ENCODE peak calls at places on chromosome 4, in nine cellular contexts. O is mammary epithelial cell, U is caudate nucleus, E is heart left ventricle, J is AG04450, C is uterus, K is neuronal stem cell, L is PC-3, I is brain microvascular endothelial cell. M is an unnamed sample.

GRCh38 chr4:3851211-3851610 is 85.0 kb downstream of the ADRA2C start:
- DNase-seq in K (no peak), L (no peak), E (no peak), J (no peak), C (no peak), U (no peak), O (peak), I (no peak), M (peak)

GRCh38 chr4:8205241-8205707 is 6.2 kb downstream of the SH3TC1 start:
- DNase-seq in C (no peak), E (no peak), L (no peak), K (no peak), I (no peak), J (no peak), U (no peak), O (peak), M (no peak)

GRCh38 chr4:99062120-99062519 is 26.5 kb downstream of the ADH5 start:
- DNase-seq in E (no peak), O (no peak), L (no peak), C (no peak), K (no peak), U (no peak), J (no peak), I (no peak), M (no peak)

GRCh38 chr4:77994194-77994721 is 62.9 kb upstream of the FRAS1 start:
- DNase-seq in O (peak), K (peak), J (peak), U (no peak), E (no peak), C (no peak), I (peak), L (peak), M (peak)

GRCh38 chr4:52548818-52549570 is 110.1 kb downstream of the USP46 start:
- DNase-seq in K (no peak), C (no peak), J (no peak), I (no peak), E (no peak), O (peak), L (no peak), U (no peak), M (no peak)

GRCh38 chr4:106366026-106366425 is 2.6 kb downstream of the GIMD1 start:
- DNase-seq in U (no peak), K (no peak), O (no peak), C (no peak), I (peak), L (peak), J (no peak), E (no peak), M (no peak)

GRCh38 chr4:2817701-2818350 is 24.9 kb downstream of the SH3BP2 start:
- DNase-seq in U (no peak), I (no peak), K (no peak), C (no peak), J (no peak), L (peak), E (peak), O (peak), M (peak)

GRCh38 chr4:152618971-152619370 is 60.8 kb downstream of the TMEM154 start:
- DNase-seq in E (no peak), U (no peak), L (peak), O (peak), K (no peak), C (no peak), I (no peak), J (no peak), M (peak)

GRCh38 chr4:52823478-52824092 is 38.5 kb upstream of the RASL11B start:
- DNase-seq in O (peak), I (no peak), L (peak), U (no peak), K (no peak), E (no peak), J (no peak), C (no peak), M (peak)

GRCh38 chr4:6719611-6720179 is 3.7 kb downstream of the BLOC1S4 start:
- DNase-seq in C (no peak), E (no peak), I (no peak), K (no peak), O (no peak), U (no peak), J (no peak), L (no peak), M (no peak)

GRCh38 chr4:170940043-170940724 is 850.4 kb upstream of the AADAT start:
- DNase-seq in I (no peak), O (no peak), C (no peak), K (no peak), L (no peak), J (no peak), U (no peak), E (no peak), M (no peak)

GRCh38 chr4:180664766-180665368 is 1578.3 kb upstream of the TENM3 start:
- DNase-seq in O (peak), U (peak), K (peak), E (peak), C (peak), L (peak), I (peak), J (peak), M (peak)

GRCh38 chr4:123248260-123248659 is 148.3 kb upstream of the SPRY1 start:
- DNase-seq in E (no peak), L (no peak), I (no peak), U (no peak), O (no peak), K (no peak), J (no peak), C (no peak), M (no peak)

GRCh38 chr4:7758444-7758815 is 181.2 kb downstream of the AFAP1 start:
- DNase-seq in K (no peak), I (no peak), J (no peak), U (no peak), E (no peak), C (no peak), O (no peak), L (no peak), M (no peak)

GRCh38 chr4:8866421-8866820 is 5.2 kb downstream of the HMX1 start:
- DNase-seq in U (no peak), O (no peak), J (no peak), I (no peak), L (no peak), E (no peak), K (no peak), C (no peak), M (no peak)

GRCh38 chr4:124061413-124061812 is 651.1 kb downstream of the ANKRD50 start:
- DNase-seq in E (no peak), U (no peak), K (no peak), O (peak), C (no peak), J (no peak), L (peak), I (no peak), M (no peak)

GRCh38 chr4:98631506-98631905 is 26.9 kb downstream of the TSPAN5 start:
- DNase-seq in U (no peak), K (no peak), O (no peak), C (no peak), E (no peak), J (no peak), I (no peak), L (no peak), M (no peak)

GRCh38 chr4:42172391-42172790 is 19.9 kb upstream of the BEND4 start:
- DNase-seq in C (no peak), K (no peak), L (no peak), I (no peak), O (no peak), J (no peak), U (no peak), E (no peak), M (no peak)

GRCh38 chr4:14744346-14744745 is 257.9 kb upstream of the CPEB2 start:
- DNase-seq in K (no peak), C (no peak), J (no peak), O (no peak), I (no peak), L (no peak), U (no peak), E (no peak), M (no peak)

GRCh38 chr4:33850503-33850902 is 2393.8 kb downstream of the ARAP2 start:
- DNase-seq in I (no peak), C (no peak), E (no peak), K (no peak), J (no peak), U (no peak), L (no peak), O (peak), M (no peak)

GRCh38 chr4:64251779-64252178 is 157.5 kb downstream of the TECRL start:
- DNase-seq in L (no peak), U (no peak), E (no peak), J (no peak), K (no peak), C (no peak), O (no peak), I (no peak), M (no peak)

GRCh38 chr4:139665690-139666529 is at the start of gene MGST2:
- DNase-seq in K (peak), E (peak), I (peak), L (peak), O (peak), J (no peak), C (peak), U (no peak), M (peak)

GRCh38 chr4:11505225-11505971 is 76.7 kb upstream of the HS3ST1 start:
- DNase-seq in U (no peak), L (peak), I (no peak), J (no peak), E (no peak), O (peak), K (no peak), C (no peak), M (peak)

GRCh38 chr4:48746608-48747374 is 33.3 kb downstream of the FRYL start:
- DNase-seq in E (no peak), O (peak), J (no peak), L (no peak), I (no peak), C (no peak), U (no peak), K (no peak), M (peak)

GRCh38 chr4:144611850-144612249 is 34.1 kb upstream of the HHIP start:
- DNase-seq in C (no peak), I (no peak), K (no peak), U (no peak), J (no peak), L (peak), O (peak), E (no peak), M (peak)

DNA sequence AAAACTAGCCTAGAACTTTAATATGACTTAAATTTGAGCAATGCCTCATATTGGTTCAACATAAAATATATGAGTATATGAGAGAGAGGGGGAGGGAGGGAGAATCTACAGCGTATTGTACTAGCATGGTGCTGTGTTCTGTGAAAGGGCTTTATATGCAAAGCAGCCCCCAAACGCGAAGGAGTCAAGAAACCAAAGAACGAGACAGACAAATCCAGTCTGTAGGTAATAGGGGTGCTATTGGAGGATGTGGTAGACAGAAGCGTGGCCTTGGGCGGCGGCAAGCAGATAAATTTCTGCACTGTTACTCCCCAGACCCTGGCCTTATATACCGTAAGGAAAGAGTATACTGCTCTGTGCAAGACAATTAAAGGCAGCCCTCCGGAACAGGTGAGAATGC is 846 bp upstream of the ANXA5 start:
- DNase-seq in L (no peak), E (no peak), K (no peak), C (no peak), U (no peak), O (no peak), J (no peak), I (no peak), M (no peak)
- H3K27ac ChIP-seq in L (peak), E (peak), K (no peak), C (peak), U (no peak), O (peak), J (no peak), I (no peak), M (peak)

GRCh38 chr4:184265566-184266351 is 48.1 kb upstream of the ENPP6 start:
- DNase-seq in J (no peak), L (peak), O (peak), E (no peak), K (no peak), U (no peak), I (peak), C (no peak), M (peak)
- H3K27ac ChIP-seq in J (no peak), L (peak), O (no peak), E (no peak), K (no peak), U (peak), I (peak), C (no peak), M (no peak)

GRCh38 chr4:21692211-21692610 is 256.4 kb downstream of the KCNIP4 start:
- DNase-seq in I (no peak), L (no peak), C (no peak), E (no peak), U (no peak), J (no peak), O (no peak), K (no peak), M (no peak)
- H3K27ac ChIP-seq in I (no peak), L (no peak), C (no peak), E (no peak), U (no peak), J (no peak), O (no peak), K (no peak), M (no peak)

DNA sequence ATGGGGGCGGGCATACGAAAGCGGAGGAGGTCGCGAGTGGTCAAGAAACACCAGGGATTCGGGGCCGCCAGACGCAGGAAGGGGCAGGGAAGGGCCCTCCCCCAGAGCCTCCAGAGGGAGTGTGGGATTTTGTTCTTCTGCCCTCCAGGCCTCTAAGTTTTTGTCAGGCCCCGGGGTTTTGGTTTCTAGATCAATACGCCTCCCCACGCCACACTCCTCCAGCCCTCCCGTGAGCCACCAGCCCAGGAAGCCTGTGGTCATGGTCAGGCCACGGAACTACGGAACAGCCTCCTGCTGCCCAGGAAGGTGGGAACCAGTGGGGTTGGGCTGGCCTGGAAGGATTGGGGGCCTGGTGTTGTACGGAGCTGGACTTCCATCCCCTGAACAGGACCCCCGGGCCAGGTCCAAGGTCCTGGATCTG is 38.4 kb downstream of the CPLX1 start:
- DNase-seq in I (no peak), O (no peak), K (no peak), U (no peak), J (no peak), E (no peak), C (no peak), L (no peak), M (no peak)
- H3K27ac ChIP-seq in I (no peak), O (no peak), K (no peak), U (no peak), J (no peak), E (no peak), C (peak), L (no peak), M (no peak)

DNA sequence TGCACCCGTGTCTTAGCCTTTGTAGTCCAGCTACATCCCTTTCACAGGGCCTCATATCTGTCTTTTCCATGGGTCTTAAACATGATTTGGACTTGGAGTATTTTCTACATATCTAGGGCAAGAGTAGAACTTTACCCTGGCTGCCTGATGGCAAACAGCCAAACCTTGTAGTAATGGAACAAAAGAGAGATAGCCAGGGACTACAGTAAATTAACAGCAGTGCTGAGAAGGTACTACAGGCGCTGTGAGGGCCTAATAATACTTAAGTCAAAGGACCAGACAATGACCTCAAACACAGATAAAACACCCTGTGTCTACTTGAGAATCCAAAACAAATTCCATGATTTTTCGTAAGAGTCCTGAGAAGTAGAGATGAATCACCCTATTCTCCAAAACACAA is 111.0 kb upstream of the WDR17 start:
- DNase-seq in O (no peak), U (no peak), E (no peak), K (no peak), J (no peak), C (no peak), I (no peak), L (no peak), M (no peak)
- H3K27ac ChIP-seq in O (no peak), U (no peak), E (no peak), K (no peak), J (no peak), C (no peak), I (no peak), L (no peak), M (no peak)

GRCh38 chr4:181821039-181822004 is 421.9 kb upstream of the TENM3 start:
- DNase-seq in K (peak), L (no peak), C (no peak), J (no peak), E (no peak), I (peak), U (no peak), O (peak), M (peak)

GRCh38 chr4:181819951-181820350 is 423.3 kb upstream of the TENM3 start:
- DNase-seq in U (no peak), L (no peak), I (peak), J (no peak), O (no peak), C (no peak), E (no peak), K (no peak), M (no peak)

GRCh38 chr4:181822005-181822375 is 421.2 kb upstream of the TENM3 start:
- DNase-seq in E (no peak), K (no peak), I (peak), J (no peak), L (no peak), O (peak), U (peak), C (no peak), M (no peak)

GRCh38 chr4:181823183-181823582 is 420.0 kb upstream of the TENM3 start:
- DNase-seq in C (no peak), J (no peak), I (no peak), L (no peak), U (no peak), K (no peak), E (no peak), O (no peak), M (no peak)

DNA sequence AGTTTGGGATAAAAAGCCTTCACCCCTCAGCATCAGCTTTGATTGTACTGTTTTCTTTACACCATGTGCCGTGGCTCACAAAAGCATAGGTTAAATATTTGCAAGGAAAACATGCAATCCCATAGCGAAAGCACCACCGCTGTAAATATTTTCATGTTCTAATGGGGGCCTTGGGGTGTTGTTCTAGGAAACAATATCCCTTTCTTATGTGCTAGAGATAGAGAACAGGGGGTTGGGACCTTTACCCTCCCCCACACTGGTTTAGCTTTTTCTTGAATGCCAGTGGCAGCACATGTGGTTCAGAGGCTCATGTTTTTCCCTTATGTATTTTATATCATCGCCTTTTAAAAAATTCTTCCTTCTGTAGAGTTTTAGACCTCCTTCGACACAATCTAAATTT is 422.7 kb upstream of the TENM3 start:
- DNase-seq in I (no peak), K (no peak), J (no peak), E (no peak), C (no peak), O (no peak), U (no peak), L (no peak), M (no peak)
- H3K27ac ChIP-seq in I (no peak), K (no peak), J (no peak), E (no peak), C (no peak), O (no peak), U (no peak), L (no peak), M (no peak)